ENCODE peak calls at places on chromosomes 4 and X, in ten cellular contexts. G is RPMI7951, D is NCI-H524 treated with DMSO at 0.1 percent for 48 hours, R is AG04449, J is ELR, V is iPS-NIHi11, C is dorsolateral prefrontal cortex, K is HT1080, N is heart right ventricle, M is brain microvascular endothelial cell. O is an unnamed sample.

GRCh38 chr4:165027762-165028402 is 3.9 kb upstream of the TRIM60 start:
- DNase-seq in G (peak), D (no peak), R (no peak), J (peak), V (no peak), C (no peak), K (peak), N (no peak), M (peak), O (no peak)

GRCh38 chr4:189036906-189037305 is 897.7 kb downstream of the TRIML1 start:
- DNase-seq in G (no peak), D (no peak), R (no peak), J (no peak), V (no peak), C (no peak), K (no peak), N (no peak), M (no peak), O (no peak)

GRCh38 chr4:53531695-53532224 is 59.5 kb downstream of the LNX1 start:
- DNase-seq in G (no peak), D (no peak), R (no peak), J (no peak), V (no peak), C (no peak), K (no peak), N (no peak), M (no peak), O (no peak)

GRCh38 chr4:79178770-79179169 is 147.1 kb downstream of the NAA11 start:
- DNase-seq in G (no peak), D (no peak), R (no peak), J (no peak), V (no peak), C (no peak), K (no peak), N (peak), M (no peak), O (peak)

GRCh38 chr4:100983426-100983825 is 363.9 kb downstream of the PPP3CA start:
- DNase-seq in G (no peak), D (no peak), R (no peak), J (no peak), V (no peak), C (no peak), K (no peak), N (no peak), M (no peak), O (no peak)

GRCh38 chr4:32631824-32632223 is 1911.7 kb downstream of the PCDH7 start:
- DNase-seq in G (no peak), D (no peak), R (no peak), J (no peak), V (peak), C (no peak), K (no peak), N (no peak), M (no peak), O (no peak)

GRCh38 chr4:7817877-7818675 is 121.6 kb downstream of the AFAP1 start:
- DNase-seq in G (peak), D (peak), R (no peak), J (no peak), V (no peak), C (no peak), K (no peak), N (peak), M (peak), O (no peak)

GRCh38 chr4:11618666-11619282 is 190.1 kb upstream of the HS3ST1 start:
- DNase-seq in G (no peak), D (no peak), R (no peak), J (no peak), V (no peak), C (no peak), K (no peak), N (no peak), M (no peak), O (no peak)

GRCh38 chrX:98203800-98204199 is 1320.1 kb downstream of the RPA4 start:
- DNase-seq in G (peak), D (no peak), R (no peak), J (no peak), V (no peak), C (no peak), K (peak), N (no peak), M (no peak), O (no peak)

O was measured in C1 segment of cervical spinal cord.